ENCODE peak calls at places on chromosomes 2 and 18, in five cellular contexts. G is NCI-H146, E is heart left ventricle, V is ELR, X is kidney. Z is an unnamed sample.

GRCh38 chr18:61992923-61993322 is 100.1 kb upstream of the RNF152 start:
- DNase-seq in G (no peak), E (no peak), V (peak), X (no peak), Z (no peak)

GRCh38 chr18:79764131-79764530 is 33.6 kb upstream of the KCNG2 start:
- DNase-seq in G (no peak), E (no peak), V (no peak), X (no peak), Z (peak)

GRCh38 chr2:180622122-180622918 is 358.1 kb upstream of the UBE2E3 start:
- DNase-seq in G (no peak), E (no peak), V (peak), X (no peak), Z (no peak)

GRCh38 chr2:176552456-176553135 is 283.4 kb downstream of the MTX2 start:
- DNase-seq in G (no peak), E (no peak), V (peak), X (no peak), Z (no peak)

GRCh38 chr2:113079123-113079522 is 11.4 kb downstream of the IL1F10 start:
- DNase-seq in G (no peak), E (no peak), V (no peak), X (no peak), Z (no peak)

GRCh38 chr2:173149491-173149890 is 73.8 kb downstream of the MAP3K20 start:
- DNase-seq in G (no peak), E (no peak), V (no peak), X (no peak), Z (no peak)

GRCh38 chr2:205752924-205753323 is 70.6 kb downstream of the NRP2 start:
- DNase-seq in G (no peak), E (no peak), V (no peak), X (no peak), Z (no peak)

GRCh38 chr2:207871506-207871905 is 101.8 kb upstream of the FZD5 start:
- DNase-seq in G (no peak), E (no peak), V (no peak), X (no peak), Z (no peak)

GRCh38 chr2:220531216-220531615 is 903.8 kb downstream of the SLC4A3 start:
- DNase-seq in G (no peak), E (no peak), V (peak), X (no peak), Z (no peak)

GRCh38 chr18:56565596-56566355 is 72.6 kb downstream of the TXNL1 start:
- DNase-seq in G (no peak), E (no peak), V (peak), X (no peak), Z (no peak)

GRCh38 chr18:41170346-41170745 is 784.7 kb upstream of the PIK3C3 start:
- DNase-seq in G (peak), E (no peak), V (peak), X (no peak), Z (no peak)

GRCh38 chr2:150911766-150912280 is 349.8 kb downstream of the RBM43 start:
- DNase-seq in G (no peak), E (peak), V (peak), X (peak), Z (peak)

GRCh38 chr2:105118960-105119359 is 81.1 kb downstream of the MRPS9 start:
- DNase-seq in G (no peak), E (no peak), V (peak), X (no peak), Z (no peak)

GRCh38 chr2:226761195-226761583 is 38.4 kb downstream of the IRS1 start:
- DNase-seq in G (no peak), E (no peak), V (no peak), X (no peak), Z (no peak)

GRCh38 chr2:233832869-233833812 is 21.2 kb downstream of the HJURP start:
- DNase-seq in G (no peak), E (no peak), V (peak), X (peak), Z (peak)

GRCh38 chr2:42978887-42979415 is 186.6 kb upstream of the HAAO start:
- DNase-seq in G (no peak), E (no peak), V (no peak), X (no peak), Z (peak)

GRCh38 chr2:86029873-86030272 is 75.8 kb downstream of the POLR1A start:
- DNase-seq in G (no peak), E (peak), V (no peak), X (no peak), Z (no peak)

GRCh38 chr2:101273045-101273444 is 20.4 kb downstream of the CNOT11 start:
- DNase-seq in G (no peak), E (no peak), V (no peak), X (no peak), Z (no peak)

GRCh38 chr2:45962522-45962921 is 311.0 kb downstream of the PRKCE start:
- DNase-seq in G (no peak), E (peak), V (peak), X (peak), Z (peak)

GRCh38 chr18:44536619-44537018 is 144.1 kb upstream of the SETBP1 start:
- DNase-seq in G (no peak), E (no peak), V (no peak), X (no peak), Z (no peak)

GRCh38 chr2:181311841-181312240 is 145.3 kb upstream of the ITGA4 start:
- DNase-seq in G (no peak), E (peak), V (no peak), X (no peak), Z (no peak)

GRCh38 chr18:35780937-35781336 is 191.5 kb upstream of the RMP24 start:
- DNase-seq in G (no peak), E (no peak), V (no peak), X (no peak), Z (no peak)

GRCh38 chr18:35777042-35777441 is 195.4 kb upstream of the RMP24 start:
- DNase-seq in G (peak), E (no peak), V (peak), X (no peak), Z (no peak)

GRCh38 chr2:20222769-20223344 is 2.1 kb downstream of the SDC1 start:
- DNase-seq in G (no peak), E (peak), V (no peak), X (peak), Z (no peak)

GRCh38 chr2:67752964-67753363 is 309.8 kb downstream of the C1D start:
- DNase-seq in G (no peak), E (no peak), V (peak), X (no peak), Z (no peak)

GRCh38 chr2:221836091-221836490 is 264.0 kb upstream of the EPHA4 start:
- DNase-seq in G (no peak), E (no peak), V (no peak), X (no peak), Z (no peak)

GRCh38 chr18:3397031-3397750 is 52.8 kb upstream of the TGIF1 start:
- DNase-seq in G (no peak), E (no peak), V (no peak), X (no peak), Z (no peak)

GRCh38 chr2:49044680-49045079 is 109.6 kb downstream of the FSHR start:
- DNase-seq in G (peak), E (no peak), V (no peak), X (no peak), Z (no peak)

Z was measured in sigmoid colon.